ENCODE peak calls at places on chromosomes 1 and 21, in eight cellular contexts. F, Y, N, X, E, J, C and Z are unnamed samples.

GRCh38 chr1:25774921-25775774 is 24.8 kb upstream of the SELENON start:
- DNase-seq in C (no peak), E (no peak), X (no peak), F (no peak), N (no peak), J (peak), Y (peak), Z (no peak)

GRCh38 chr1:162235261-162235780 is 141.3 kb downstream of the SPATA46 start:
- DNase-seq in F (no peak), J (no peak), X (no peak), C (no peak), Y (peak), N (no peak), E (peak), Z (peak)

GRCh38 chr21:44455524-44456206 is 355 bp downstream of the LRRC3 start:
- DNase-seq in C (peak), F (no peak), Y (peak), E (peak), X (no peak), N (peak), J (no peak), Z (no peak)

GRCh38 chr1:198880397-198880796 is 241.6 kb downstream of the PTPRC start:
- DNase-seq in N (no peak), C (no peak), X (no peak), E (peak), J (no peak), F (no peak), Y (no peak), Z (no peak)

GRCh38 chr1:33377013-33377412 is 53.9 kb downstream of the PHC2 start:
- DNase-seq in J (no peak), C (no peak), Y (no peak), E (no peak), X (no peak), N (no peak), F (no peak), Z (no peak)

GRCh38 chr1:235746245-235746644 is 96.7 kb upstream of the GNG4 start:
- DNase-seq in C (no peak), X (no peak), Y (no peak), E (no peak), F (no peak), J (no peak), N (no peak), Z (no peak)

GRCh38 chr1:166088572-166088955 is 78.2 kb downstream of the FAM78B start:
- DNase-seq in C (no peak), X (no peak), E (no peak), F (no peak), Y (no peak), N (no peak), J (no peak), Z (no peak)

GRCh38 chr1:25204797-25205441 is 27.4 kb downstream of the SYF2 start:
- DNase-seq in N (peak), E (peak), J (no peak), C (no peak), X (no peak), Y (no peak), F (no peak), Z (no peak)

GRCh38 chr1:176243746-176244145 is 36.7 kb upstream of the COP1 start:
- DNase-seq in E (peak), X (no peak), C (no peak), F (no peak), J (no peak), N (no peak), Y (no peak), Z (no peak)

GRCh38 chr1:176949033-176949662 is 215.4 kb downstream of the ASTN1 start:
- DNase-seq in E (peak), F (no peak), X (no peak), J (peak), C (peak), N (peak), Y (peak), Z (no peak)

GRCh38 chr1:219959540-219960208 is 31.3 kb upstream of the SLC30A10 start:
- DNase-seq in N (no peak), F (no peak), Y (no peak), C (no peak), X (no peak), E (no peak), J (no peak), Z (no peak)

GRCh38 chr1:84540759-84541158 is 33.5 kb downstream of the CTBS start:
- DNase-seq in X (no peak), Y (no peak), E (no peak), F (no peak), C (no peak), J (no peak), N (no peak), Z (no peak)

DNA sequence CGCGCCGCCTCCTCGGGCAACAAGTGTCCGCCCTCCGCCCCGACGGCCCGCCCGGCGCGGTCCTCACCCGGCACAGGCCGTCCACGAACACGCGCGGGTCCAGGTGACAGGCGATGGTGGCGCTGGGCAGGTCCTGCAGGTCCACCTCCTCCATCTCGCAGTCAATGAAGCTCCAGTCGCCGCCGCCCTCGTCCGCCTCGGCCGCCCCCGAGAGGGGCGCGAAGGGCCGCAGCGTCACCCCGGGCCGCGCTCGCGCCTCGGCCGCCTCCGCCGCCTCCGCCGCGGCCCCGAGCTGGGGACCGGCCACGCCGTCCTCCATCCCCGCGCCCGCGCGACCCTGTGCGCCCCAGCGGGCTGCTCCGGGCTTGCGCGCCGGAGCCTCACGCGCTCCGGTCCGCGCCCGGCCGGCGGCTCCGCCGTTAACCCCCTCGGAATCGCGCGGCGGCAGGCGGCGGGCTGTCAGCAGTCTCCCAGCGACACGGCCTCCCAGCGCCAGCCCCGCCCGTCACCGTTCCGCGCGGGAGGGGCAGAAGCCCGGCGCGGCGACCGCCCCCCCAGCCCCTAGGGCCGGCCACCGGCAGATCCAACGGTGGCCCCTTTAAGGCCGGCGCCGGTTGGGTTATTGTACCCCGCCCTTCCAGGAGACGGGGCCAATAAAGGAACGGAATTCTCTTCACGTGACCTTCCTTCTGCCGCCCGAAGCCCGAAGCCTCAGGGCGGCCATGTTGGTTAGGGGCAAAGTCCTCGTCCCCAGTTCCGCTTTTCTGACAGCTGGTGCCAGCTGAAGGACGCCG is at the start of gene RCAN1:
- DNase-seq in Y (peak), X (peak), N (peak), F (peak), J (peak), E (peak), C (peak), Z (peak)
- H3K4me3 ChIP-seq in Y (peak), X (peak), N (peak), F (peak), J (peak), E (peak), C (peak), Z (peak)

GRCh38 chr1:159056069-159056698 is 20.4 kb downstream of the AIM2 start:
- DNase-seq in Y (no peak), N (no peak), X (no peak), J (no peak), F (no peak), E (no peak), C (no peak), Z (no peak)
- TF ChIP-seq CTCF in Y (peak), N (peak), X (no peak), J (no peak), F (no peak), E (peak), C (no peak), Z (peak)

GRCh38 chr1:230866171-230866811 is 2.0 kb downstream of the C1orf198 start:
- DNase-seq in C (no peak), F (no peak), Y (no peak), E (no peak), X (no peak), J (no peak), N (no peak), Z (no peak)
- H3K4me3 ChIP-seq in C (peak), F (peak), Y (no peak), E (peak), X (peak), J (no peak), N (no peak), Z (peak)

GRCh38 chr1:31688233-31688918 is 15.4 kb downstream of the COL16A1 start:
- DNase-seq in J (no peak), Y (no peak), F (no peak), N (no peak), X (no peak), C (no peak), E (no peak), Z (no peak)

GRCh38 chr1:31679676-31680230 is 24.1 kb downstream of the COL16A1 start:
- DNase-seq in J (no peak), F (no peak), Y (no peak), C (no peak), N (no peak), X (no peak), E (no peak), Z (no peak)

GRCh38 chr1:31681421-31681820 is 22.4 kb downstream of the COL16A1 start:
- DNase-seq in J (no peak), X (no peak), Y (no peak), N (no peak), F (no peak), C (no peak), E (no peak), Z (no peak)

GRCh38 chr1:31687601-31688000 is 16.2 kb downstream of the COL16A1 start:
- DNase-seq in J (no peak), Y (no peak), N (no peak), E (no peak), F (no peak), X (no peak), C (no peak), Z (no peak)

DNA sequence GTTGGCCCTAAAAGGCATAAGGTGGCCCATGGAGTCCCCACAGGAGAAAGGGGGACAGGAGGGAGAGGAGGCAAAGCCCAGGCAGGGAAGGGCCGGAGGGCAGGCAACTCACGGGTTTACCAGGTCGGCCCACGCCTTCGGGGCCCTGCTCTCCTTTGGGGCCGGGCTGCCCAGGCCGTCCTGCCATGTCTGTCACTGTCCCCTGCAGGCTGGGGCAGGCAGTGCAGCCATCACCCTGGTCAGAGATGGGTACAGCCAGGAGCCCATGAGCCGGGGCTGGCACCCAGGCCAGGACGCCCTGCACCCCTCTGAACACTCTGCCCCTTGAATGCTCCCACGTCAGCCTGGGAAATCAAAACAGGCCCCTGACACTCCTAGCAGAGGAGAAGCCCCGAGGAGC is 19.8 kb downstream of the COL16A1 start:
- DNase-seq in F (no peak), E (no peak), Y (peak), J (peak), X (no peak), C (no peak), N (peak), Z (no peak)
- TF ChIP-seq CTCF in F (peak), E (peak), Y (peak), J (peak), X (no peak), C (peak), N (peak), Z (peak)